ENCODE peak calls at places on chromosomes 11 and 22, in ten cellular contexts. One of them, this sample, is unnamed. For H3K4me1, the result is how much of the 10 kb centered on the place peaks cover.

GRCh38 chr22:41532908-41533825 is 11.1 kb downstream of the POLR3H start:
- DNase-seq in aorta: peak
- DNase-seq in A549: peak
- DNase-seq in gastrocnemius medialis: peak
- DNase-seq in transverse colon: peak
- DNase-seq in stomach: peak
- DNase-seq in fibroblast of lung: peak
- DNase-seq in CD4-positive, alpha-beta memory T cell: peak
- DNase-seq in trophoblast cell: peak
- DNase-seq in CD8-positive, alpha-beta T cell: peak
- DNase-seq in this sample: no peak

GRCh38 chr11:31060880-31061279 is 308.7 kb downstream of the DCDC1 start:
- DNase-seq in aorta: no peak
- DNase-seq in A549: no peak
- DNase-seq in gastrocnemius medialis: no peak
- DNase-seq in transverse colon: no peak
- DNase-seq in stomach: no peak
- DNase-seq in fibroblast of lung: peak
- DNase-seq in CD4-positive, alpha-beta memory T cell: no peak
- DNase-seq in trophoblast cell: no peak
- DNase-seq in CD8-positive, alpha-beta T cell: no peak
- DNase-seq in this sample: no peak

GRCh38 chr11:61645179-61645868 is 34.9 kb upstream of the DAGLA start:
- DNase-seq in aorta: no peak
- DNase-seq in A549: no peak
- DNase-seq in gastrocnemius medialis: no peak
- DNase-seq in transverse colon: no peak
- DNase-seq in stomach: no peak
- DNase-seq in fibroblast of lung: no peak
- DNase-seq in CD4-positive, alpha-beta memory T cell: no peak
- DNase-seq in trophoblast cell: no peak
- DNase-seq in CD8-positive, alpha-beta T cell: no peak
- DNase-seq in this sample: no peak

GRCh38 chr11:93249437-93250210 is 51.8 kb upstream of the SLC36A4 start:
- DNase-seq in aorta: no peak
- DNase-seq in A549: no peak
- DNase-seq in gastrocnemius medialis: no peak
- DNase-seq in transverse colon: no peak
- DNase-seq in stomach: no peak
- DNase-seq in fibroblast of lung: peak
- DNase-seq in CD4-positive, alpha-beta memory T cell: no peak
- DNase-seq in trophoblast cell: no peak
- DNase-seq in CD8-positive, alpha-beta T cell: no peak
- DNase-seq in this sample: no peak

GRCh38 chr22:37599161-37599560 is 9.5 kb upstream of the GGA1 start:
- DNase-seq in aorta: no peak
- DNase-seq in A549: no peak
- DNase-seq in gastrocnemius medialis: peak
- DNase-seq in transverse colon: peak
- DNase-seq in stomach: no peak
- DNase-seq in fibroblast of lung: no peak
- DNase-seq in CD4-positive, alpha-beta memory T cell: no peak
- DNase-seq in trophoblast cell: no peak
- DNase-seq in CD8-positive, alpha-beta T cell: no peak
- DNase-seq in this sample: no peak

GRCh38 chr11:101944896-101945295 is 28.6 kb upstream of the ANGPTL5 start:
- DNase-seq in aorta: no peak
- DNase-seq in A549: no peak
- DNase-seq in gastrocnemius medialis: no peak
- DNase-seq in transverse colon: no peak
- DNase-seq in stomach: no peak
- DNase-seq in fibroblast of lung: no peak
- DNase-seq in CD4-positive, alpha-beta memory T cell: no peak
- DNase-seq in trophoblast cell: no peak
- DNase-seq in CD8-positive, alpha-beta T cell: no peak
- DNase-seq in this sample: no peak

GRCh38 chr22:42794551-42795510 is 62.2 kb downstream of the ARFGAP3 start:
- DNase-seq in aorta: no peak
- DNase-seq in A549: no peak
- DNase-seq in gastrocnemius medialis: no peak
- DNase-seq in transverse colon: no peak
- DNase-seq in stomach: peak
- DNase-seq in fibroblast of lung: no peak
- DNase-seq in CD4-positive, alpha-beta memory T cell: no peak
- DNase-seq in trophoblast cell: no peak
- DNase-seq in CD8-positive, alpha-beta T cell: no peak
- DNase-seq in this sample: no peak

GRCh38 chr22:46056169-46057041 is 79.4 kb upstream of the WNT7B start:
- DNase-seq in aorta: peak
- DNase-seq in A549: no peak
- DNase-seq in gastrocnemius medialis: peak
- DNase-seq in transverse colon: peak
- DNase-seq in stomach: peak
- DNase-seq in fibroblast of lung: no peak
- DNase-seq in CD4-positive, alpha-beta memory T cell: no peak
- DNase-seq in trophoblast cell: no peak
- DNase-seq in CD8-positive, alpha-beta T cell: no peak
- DNase-seq in this sample: no peak

GRCh38 chr22:38088723-38089473 is 4.9 kb upstream of the SLC16A8 start:
- DNase-seq in aorta: no peak
- DNase-seq in A549: no peak
- DNase-seq in gastrocnemius medialis: no peak
- DNase-seq in transverse colon: no peak
- DNase-seq in stomach: no peak
- DNase-seq in fibroblast of lung: no peak
- DNase-seq in CD4-positive, alpha-beta memory T cell: no peak
- DNase-seq in trophoblast cell: no peak
- DNase-seq in CD8-positive, alpha-beta T cell: no peak
- DNase-seq in this sample: no peak

GRCh38 chr11:47538741-47539575 is 14.0 kb downstream of the CELF1 start:
- DNase-seq in aorta: no peak
- DNase-seq in A549: no peak
- DNase-seq in gastrocnemius medialis: peak
- DNase-seq in transverse colon: no peak
- DNase-seq in stomach: no peak
- DNase-seq in fibroblast of lung: peak
- DNase-seq in CD4-positive, alpha-beta memory T cell: no peak
- DNase-seq in trophoblast cell: no peak
- DNase-seq in CD8-positive, alpha-beta T cell: no peak
- DNase-seq in this sample: no peak

GRCh38 chr11:2394818-2395105 is 5.8 kb upstream of the TSSC4 start:
- DNase-seq in aorta: no peak
- DNase-seq in A549: no peak
- DNase-seq in gastrocnemius medialis: no peak
- DNase-seq in transverse colon: no peak
- DNase-seq in stomach: no peak
- DNase-seq in fibroblast of lung: no peak
- DNase-seq in CD4-positive, alpha-beta memory T cell: no peak
- DNase-seq in trophoblast cell: no peak
- DNase-seq in CD8-positive, alpha-beta T cell: no peak
- DNase-seq in this sample: no peak

GRCh38 chr11:2396471-2396870 is 4.1 kb upstream of the TSSC4 start:
- DNase-seq in aorta: no peak
- DNase-seq in A549: no peak
- DNase-seq in gastrocnemius medialis: no peak
- DNase-seq in transverse colon: no peak
- DNase-seq in stomach: no peak
- DNase-seq in fibroblast of lung: no peak
- DNase-seq in CD4-positive, alpha-beta memory T cell: no peak
- DNase-seq in trophoblast cell: no peak
- DNase-seq in CD8-positive, alpha-beta T cell: no peak
- DNase-seq in this sample: no peak

GRCh38 chr11:2397005-2397404 is 3.5 kb upstream of the TSSC4 start:
- DNase-seq in aorta: no peak
- DNase-seq in A549: no peak
- DNase-seq in gastrocnemius medialis: no peak
- DNase-seq in transverse colon: no peak
- DNase-seq in stomach: no peak
- DNase-seq in fibroblast of lung: no peak
- DNase-seq in CD4-positive, alpha-beta memory T cell: no peak
- DNase-seq in trophoblast cell: no peak
- DNase-seq in CD8-positive, alpha-beta T cell: no peak
- DNase-seq in this sample: no peak

GRCh38 chr11:2395211-2395730 is 5.3 kb upstream of the TSSC4 start:
- DNase-seq in aorta: no peak
- DNase-seq in A549: no peak
- DNase-seq in gastrocnemius medialis: no peak
- DNase-seq in transverse colon: no peak
- DNase-seq in stomach: no peak
- DNase-seq in fibroblast of lung: no peak
- DNase-seq in CD4-positive, alpha-beta memory T cell: no peak
- DNase-seq in trophoblast cell: no peak
- DNase-seq in CD8-positive, alpha-beta T cell: no peak
- DNase-seq in this sample: no peak

DNA sequence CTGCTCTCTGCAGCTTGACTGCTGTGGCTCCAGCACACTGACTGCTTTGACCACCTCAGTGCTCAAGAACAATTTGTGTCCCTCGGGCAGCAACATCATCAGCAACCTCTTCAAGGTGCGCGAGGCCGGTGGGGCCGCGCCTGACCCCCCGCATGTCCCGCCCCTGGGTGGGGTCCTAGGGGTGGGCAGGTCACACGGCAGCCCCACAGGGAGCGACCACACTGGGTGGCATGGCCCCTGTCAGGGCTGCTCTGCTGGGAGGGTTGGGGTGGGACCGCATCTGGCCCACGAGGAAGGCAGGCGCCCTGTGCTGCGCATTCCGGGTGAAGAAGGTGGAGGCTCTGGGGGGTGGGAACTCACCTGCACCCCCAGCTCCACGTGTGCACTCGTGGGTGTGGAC is 4.7 kb upstream of the TSSC4 start:
- DNase-seq in aorta: no peak
- DNase-seq in A549: no peak
- DNase-seq in gastrocnemius medialis: no peak
- DNase-seq in transverse colon: no peak
- DNase-seq in stomach: no peak
- DNase-seq in fibroblast of lung: no peak
- DNase-seq in CD4-positive, alpha-beta memory T cell: no peak
- DNase-seq in trophoblast cell: no peak
- DNase-seq in CD8-positive, alpha-beta T cell: no peak
- DNase-seq in this sample: no peak
- H3K4me1 ChIP-seq in aorta: under half
- H3K4me1 ChIP-seq in A549: under half
- H3K4me1 ChIP-seq in gastrocnemius medialis: under half
- H3K4me1 ChIP-seq in transverse colon: under half
- H3K4me1 ChIP-seq in stomach: half or more
- H3K4me1 ChIP-seq in fibroblast of lung: under half
- H3K4me1 ChIP-seq in CD4-positive, alpha-beta memory T cell: under half
- H3K4me1 ChIP-seq in trophoblast cell: under half
- H3K4me1 ChIP-seq in CD8-positive, alpha-beta T cell: under half
- H3K4me1 ChIP-seq in this sample: under half

GRCh38 chr11:20015101-20015500 is 145.2 kb downstream of the DBX1 start:
- DNase-seq in aorta: no peak
- DNase-seq in A549: no peak
- DNase-seq in gastrocnemius medialis: no peak
- DNase-seq in transverse colon: no peak
- DNase-seq in stomach: no peak
- DNase-seq in fibroblast of lung: no peak
- DNase-seq in CD4-positive, alpha-beta memory T cell: no peak
- DNase-seq in trophoblast cell: no peak
- DNase-seq in CD8-positive, alpha-beta T cell: no peak
- DNase-seq in this sample: no peak

GRCh38 chr11:20015529-20016427 is 144.5 kb downstream of the DBX1 start:
- DNase-seq in aorta: no peak
- DNase-seq in A549: no peak
- DNase-seq in gastrocnemius medialis: no peak
- DNase-seq in transverse colon: no peak
- DNase-seq in stomach: no peak
- DNase-seq in fibroblast of lung: no peak
- DNase-seq in CD4-positive, alpha-beta memory T cell: no peak
- DNase-seq in trophoblast cell: peak
- DNase-seq in CD8-positive, alpha-beta T cell: no peak
- DNase-seq in this sample: no peak

GRCh38 chr11:20011294-20011951 is 148.9 kb downstream of the DBX1 start:
- DNase-seq in aorta: no peak
- DNase-seq in A549: no peak
- DNase-seq in gastrocnemius medialis: no peak
- DNase-seq in transverse colon: no peak
- DNase-seq in stomach: no peak
- DNase-seq in fibroblast of lung: no peak
- DNase-seq in CD4-positive, alpha-beta memory T cell: no peak
- DNase-seq in trophoblast cell: peak
- DNase-seq in CD8-positive, alpha-beta T cell: no peak
- DNase-seq in this sample: no peak

GRCh38 chr11:20014067-20014402 is 146.2 kb downstream of the DBX1 start:
- DNase-seq in aorta: no peak
- DNase-seq in A549: no peak
- DNase-seq in gastrocnemius medialis: no peak
- DNase-seq in transverse colon: no peak
- DNase-seq in stomach: no peak
- DNase-seq in fibroblast of lung: no peak
- DNase-seq in CD4-positive, alpha-beta memory T cell: no peak
- DNase-seq in trophoblast cell: no peak
- DNase-seq in CD8-positive, alpha-beta T cell: no peak
- DNase-seq in this sample: no peak

GRCh38 chr11:20013346-20014066 is 146.8 kb downstream of the DBX1 start:
- DNase-seq in aorta: no peak
- DNase-seq in A549: no peak
- DNase-seq in gastrocnemius medialis: peak
- DNase-seq in transverse colon: no peak
- DNase-seq in stomach: no peak
- DNase-seq in fibroblast of lung: no peak
- DNase-seq in CD4-positive, alpha-beta memory T cell: no peak
- DNase-seq in trophoblast cell: no peak
- DNase-seq in CD8-positive, alpha-beta T cell: no peak
- DNase-seq in this sample: no peak
- H3K4me1 ChIP-seq in aorta: under half
- H3K4me1 ChIP-seq in A549: half or more
- H3K4me1 ChIP-seq in gastrocnemius medialis: under half
- H3K4me1 ChIP-seq in transverse colon: under half
- H3K4me1 ChIP-seq in stomach: under half
- H3K4me1 ChIP-seq in fibroblast of lung: under half
- H3K4me1 ChIP-seq in CD4-positive, alpha-beta memory T cell: under half
- H3K4me1 ChIP-seq in trophoblast cell: under half
- H3K4me1 ChIP-seq in CD8-positive, alpha-beta T cell: under half
- H3K4me1 ChIP-seq in this sample: under half

GRCh38 chr22:39171623-39172264 is 19.3 kb upstream of the CBX7 start:
- DNase-seq in aorta: no peak
- DNase-seq in A549: no peak
- DNase-seq in gastrocnemius medialis: no peak
- DNase-seq in transverse colon: no peak
- DNase-seq in stomach: no peak
- DNase-seq in fibroblast of lung: no peak
- DNase-seq in CD4-positive, alpha-beta memory T cell: no peak
- DNase-seq in trophoblast cell: no peak
- DNase-seq in CD8-positive, alpha-beta T cell: no peak
- DNase-seq in this sample: no peak
- H3K4me1 ChIP-seq in aorta: under half
- H3K4me1 ChIP-seq in A549: half or more
- H3K4me1 ChIP-seq in gastrocnemius medialis: half or more
- H3K4me1 ChIP-seq in transverse colon: under half
- H3K4me1 ChIP-seq in stomach: under half
- H3K4me1 ChIP-seq in fibroblast of lung: under half
- H3K4me1 ChIP-seq in CD4-positive, alpha-beta memory T cell: half or more
- H3K4me1 ChIP-seq in trophoblast cell: under half
- H3K4me1 ChIP-seq in CD8-positive, alpha-beta T cell: half or more
- H3K4me1 ChIP-seq in this sample: under half

GRCh38 chr11:72578541-72578940 is 95.7 kb downstream of the PDE2A start:
- DNase-seq in aorta: peak
- DNase-seq in A549: no peak
- DNase-seq in gastrocnemius medialis: peak
- DNase-seq in transverse colon: peak
- DNase-seq in stomach: no peak
- DNase-seq in fibroblast of lung: no peak
- DNase-seq in CD4-positive, alpha-beta memory T cell: no peak
- DNase-seq in trophoblast cell: no peak
- DNase-seq in CD8-positive, alpha-beta T cell: no peak
- DNase-seq in this sample: no peak
- H3K4me1 ChIP-seq in aorta: under half
- H3K4me1 ChIP-seq in A549: under half
- H3K4me1 ChIP-seq in gastrocnemius medialis: under half
- H3K4me1 ChIP-seq in transverse colon: under half
- H3K4me1 ChIP-seq in stomach: under half
- H3K4me1 ChIP-seq in fibroblast of lung: under half
- H3K4me1 ChIP-seq in CD4-positive, alpha-beta memory T cell: under half
- H3K4me1 ChIP-seq in trophoblast cell: under half
- H3K4me1 ChIP-seq in CD8-positive, alpha-beta T cell: under half
- H3K4me1 ChIP-seq in this sample: under half

This sample was measured in iPS DF 6.9.